ENCODE peak calls at places on chromosomes 12 and 14, in five cellular contexts. V is NB4; Q is dorsolateral prefrontal cortex; U is activated naive CD4-positive, alpha-beta T cell treated with anti-CD3 and anti-CD28 coated beads, Interleukin-2, amount 10 ng/mL, durations not matched to agents 7 days and 5 days; E is central memory CD4-positive, alpha-beta T cell. R is an unnamed sample.

GRCh38 chr12:49964849-49965624 is 3.4 kb downstream of the AQP5 start:
- DNase-seq in V (no peak), Q (no peak), U (no peak), E (no peak), R (no peak)

GRCh38 chr12:65659681-65660080 is 164.6 kb upstream of the HMGA2 start:
- DNase-seq in V (no peak), Q (no peak), U (no peak), E (no peak), R (no peak)

GRCh38 chr14:90649096-90649495 is 167.1 kb downstream of the TTC7B start:
- DNase-seq in V (no peak), Q (no peak), U (no peak), E (no peak), R (no peak)

GRCh38 chr14:83085725-83086124 is 1552.1 kb upstream of the SEL1L start:
- DNase-seq in V (no peak), Q (no peak), U (no peak), E (no peak), R (no peak)

GRCh38 chr14:65377576-65377975 is 35.0 kb upstream of the FUT8 start:
- DNase-seq in V (peak), Q (no peak), U (no peak), E (no peak), R (no peak)

GRCh38 chr12:124666722-124667259 is 99.4 kb upstream of the NCOR2 start:
- DNase-seq in V (no peak), Q (no peak), U (no peak), E (no peak), R (no peak)

GRCh38 chr12:14884458-14884878 is 1.2 kb downstream of the MGP start:
- DNase-seq in V (peak), Q (peak), U (peak), E (peak), R (peak)

GRCh38 chr14:76091036-76091435 is 60.7 kb upstream of the GPATCH2L start:
- DNase-seq in V (peak), Q (peak), U (no peak), E (no peak), R (no peak)

GRCh38 chr12:30850684-30851083 is 75.9 kb upstream of the TSPAN11 start:
- DNase-seq in V (no peak), Q (no peak), U (no peak), E (no peak), R (no peak)

GRCh38 chr14:100620437-100621100 is 33.4 kb upstream of the BEGAIN start:
- DNase-seq in V (no peak), Q (no peak), U (no peak), E (no peak), R (no peak)

GRCh38 chr14:102262894-102263462 is 42.0 kb downstream of the MOK start:
- DNase-seq in V (peak), Q (no peak), U (no peak), E (no peak), R (no peak)

GRCh38 chr14:99211410-99211809 is 60.6 kb downstream of the BCL11B start:
- DNase-seq in V (no peak), Q (no peak), U (no peak), E (no peak), R (no peak)

R was measured in caudate nucleus.